ENCODE peak calls at places on chromosomes 1 and 21, in nine cellular contexts. A is HEK293T; G is stimulated activated CD8-positive, alpha-beta memory T cell treated with anti-CD3 and anti-CD28 coated beads, Interleukin-7, amount 100 ng/mL, for 1 hour; U is glutamatergic neuron; Q is T-helper 1 cell; E is aorta; F is left cardiac atrium; I is cardiac fibroblast; J is activated naive CD4-positive, alpha-beta T cell. R is an unnamed sample.

GRCh38 chr1:88210088-88210825 is 473.8 kb upstream of the PKN2 start:
- DNase-seq in A (no peak), G (no peak), U (no peak), Q (no peak), E (no peak), F (no peak), I (no peak), J (no peak), R (no peak)

GRCh38 chr1:118461154-118461553 is 276.1 kb upstream of the SPAG17 start:
- DNase-seq in A (peak; percentile 12), G (no peak), U (no peak), Q (no peak), E (no peak), F (no peak), I (no peak), J (no peak), R (no peak)

GRCh38 chr1:28470146-28470545 is 35.7 kb upstream of the RCC1 start:
- DNase-seq in A (no peak), G (no peak), U (no peak), Q (no peak), E (no peak), F (no peak), I (no peak), J (no peak), R (no peak)

GRCh38 chr21:39842741-39843146 is 24.5 kb upstream of the PCP4 start:
- DNase-seq in A (no peak), G (no peak), U (no peak), Q (no peak), E (no peak), F (no peak), I (no peak), J (no peak), R (no peak)

GRCh38 chr1:17682403-17682802 is 72.7 kb upstream of the ACTL8 start:
- DNase-seq in A (no peak), G (no peak), U (no peak), Q (no peak), E (no peak), F (no peak), I (no peak), J (no peak), R (no peak)

GRCh38 chr1:95948023-95948422 is 714.0 kb downstream of the RWDD3 start:
- DNase-seq in A (no peak), G (no peak), U (no peak), Q (no peak), E (no peak), F (no peak), I (no peak), J (no peak), R (no peak)

GRCh38 chr1:39799770-39800470 is 11.3 kb upstream of the BMP8B start:
- DNase-seq in A (peak; percentile 80), G (peak; percentile 43), U (peak; percentile 89), Q (peak; percentile 40), E (peak; percentile 70), F (peak; percentile 58), I (peak; percentile 87), J (peak; percentile 40), R (peak; percentile 87)

GRCh38 chr1:164518692-164519332 is 40.2 kb upstream of the PBX1 start:
- DNase-seq in A (no peak), G (no peak), U (peak; percentile 39), Q (no peak), E (no peak), F (no peak), I (no peak), J (no peak), R (no peak)

GRCh38 chr1:9004031-9004730 is 22.0 kb downstream of the SLC2A7 start:
- DNase-seq in A (no peak), G (no peak), U (no peak), Q (no peak), E (no peak), F (no peak), I (no peak), J (no peak), R (no peak)

R was measured in endothelial cell.